ENCODE peak calls at places on chromosomes 4 and X, in eight cellular contexts. H is fibroblast of lung, C is upper lobe of right lung, I is bronchial epithelial cell, X is astrocyte of the spinal cord, W is choroid plexus epithelial cell, E is H9, V is left lung. U is an unnamed sample.

GRCh38 chrX:26788402-26788998 is 572.5 kb downstream of the MAGEB5 start:
- DNase-seq in I (peak), C (no peak), H (no peak), X (peak), E (no peak), V (no peak), W (peak), U (no peak)

GRCh38 chrX:100700809-100701208 is 31.1 kb downstream of the SYTL4 start:
- DNase-seq in H (no peak), C (no peak), X (no peak), I (no peak), W (no peak), V (no peak), E (no peak), U (no peak)

GRCh38 chrX:120671963-120672362 is 42.1 kb upstream of the C1GALT1C1 start:
- DNase-seq in C (no peak), W (no peak), X (no peak), H (peak), V (no peak), I (no peak), E (no peak), U (no peak)

GRCh38 chrX:105745863-105746262 is 76.5 kb upstream of the NRK start:
- DNase-seq in C (no peak), H (no peak), X (no peak), E (no peak), V (no peak), W (no peak), I (peak), U (no peak)

GRCh38 chrX:50111762-50112161 is 89.0 kb downstream of the AKAP4 start:
- DNase-seq in E (no peak), V (peak), H (no peak), C (peak), I (peak), X (no peak), W (no peak), U (no peak)

GRCh38 chr4:3834186-3834920 is 68.2 kb downstream of the ADRA2C start:
- DNase-seq in H (no peak), I (no peak), X (no peak), W (no peak), V (no peak), C (no peak), E (no peak), U (no peak)

GRCh38 chr4:86497980-86498379 is 96.1 kb upstream of the PTPN13 start:
- DNase-seq in V (peak), E (no peak), X (no peak), C (no peak), H (no peak), I (no peak), W (no peak), U (peak)

GRCh38 chrX:40176256-40176978 is 78.7 kb upstream of the BCOR start:
- DNase-seq in I (no peak), X (no peak), E (peak), H (peak), V (peak), W (peak), C (peak), U (peak)

GRCh38 chrX:119194631-119195030 is 41.5 kb upstream of the PGRMC1 start:
- DNase-seq in I (no peak), C (no peak), W (peak), X (no peak), E (no peak), H (peak), V (no peak), U (peak)
- TF ChIP-seq CTCF in I (peak), C (peak), W (peak), X (no peak), E (peak), H (no peak), V (no peak), U (peak)

DNA sequence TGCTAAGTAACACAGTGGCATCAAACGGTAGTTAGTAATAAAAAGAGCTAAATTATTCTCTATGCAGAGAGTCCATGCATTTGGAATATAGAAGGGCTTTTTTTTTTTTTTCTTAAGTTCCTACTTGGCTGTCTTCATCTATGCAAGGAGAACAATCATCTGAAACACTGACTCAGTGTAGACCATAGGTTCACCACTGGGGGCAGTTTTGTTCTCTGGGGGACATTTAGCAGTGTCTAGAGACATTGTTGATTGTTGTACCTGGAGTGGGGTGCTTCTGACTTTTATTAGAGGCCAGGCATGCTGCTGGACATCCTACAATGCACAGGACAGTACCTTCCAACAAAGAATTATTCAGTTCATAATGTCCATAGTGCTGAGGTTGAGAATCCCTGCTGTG is 41.2 kb downstream of the TMA16 start:
- DNase-seq in W (no peak), I (no peak), V (no peak), X (no peak), E (no peak), H (no peak), C (no peak), U (no peak)
- TF ChIP-seq CTCF in W (peak), I (no peak), V (no peak), X (peak), E (peak), H (peak), C (no peak), U (peak)

DNA sequence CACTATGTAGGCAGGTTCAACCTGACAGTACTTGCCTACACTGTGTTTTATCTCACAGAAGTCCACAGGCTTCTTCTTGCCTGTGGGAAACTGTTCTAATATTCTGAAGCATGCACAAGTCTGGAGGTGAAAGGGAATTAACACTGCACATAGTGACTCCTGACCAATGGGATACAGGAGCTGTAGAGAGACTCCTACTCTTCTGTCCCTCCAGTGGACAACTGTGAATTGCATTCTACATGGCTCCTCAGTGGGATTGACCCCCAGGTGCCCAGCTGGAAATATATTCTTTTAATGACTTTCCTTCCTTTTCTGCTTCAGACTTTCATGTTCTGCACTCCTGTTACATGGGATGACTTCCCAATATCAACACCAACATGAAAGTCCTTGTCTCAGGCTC is 8.2 kb upstream of the YIPF6 start:
- DNase-seq in V (no peak), X (peak), H (no peak), W (peak), I (peak), E (no peak), C (no peak), U (peak)
- TF ChIP-seq CTCF in V (peak), X (peak), H (peak), W (peak), I (peak), E (peak), C (peak), U (peak)

GRCh38 chr4:70315928-70316327 is 18.9 kb upstream of the CABS1 start:
- DNase-seq in E (no peak), W (no peak), H (no peak), I (peak), V (no peak), X (no peak), C (no peak), U (no peak)
- TF ChIP-seq CTCF in E (peak), W (no peak), H (no peak), I (peak), V (no peak), X (no peak), C (no peak), U (no peak)

GRCh38 chrX:54640721-54641120 is 110.7 kb downstream of the GNL3L start:
- DNase-seq in V (no peak), H (no peak), W (peak), E (no peak), I (peak), C (no peak), X (peak), U (no peak)

GRCh38 chrX:54640103-54640428 is 110.0 kb downstream of the GNL3L start:
- DNase-seq in C (no peak), W (no peak), E (no peak), X (no peak), H (no peak), V (no peak), I (no peak), U (no peak)

GRCh38 chrX:54641530-54641929 is 111.5 kb downstream of the GNL3L start:
- DNase-seq in W (no peak), E (peak), V (no peak), I (no peak), C (no peak), H (peak), X (no peak), U (no peak)

GRCh38 chrX:54639018-54639345 is 109.0 kb downstream of the GNL3L start:
- DNase-seq in W (no peak), X (no peak), E (no peak), C (no peak), H (no peak), V (no peak), I (no peak), U (no peak)

DNA sequence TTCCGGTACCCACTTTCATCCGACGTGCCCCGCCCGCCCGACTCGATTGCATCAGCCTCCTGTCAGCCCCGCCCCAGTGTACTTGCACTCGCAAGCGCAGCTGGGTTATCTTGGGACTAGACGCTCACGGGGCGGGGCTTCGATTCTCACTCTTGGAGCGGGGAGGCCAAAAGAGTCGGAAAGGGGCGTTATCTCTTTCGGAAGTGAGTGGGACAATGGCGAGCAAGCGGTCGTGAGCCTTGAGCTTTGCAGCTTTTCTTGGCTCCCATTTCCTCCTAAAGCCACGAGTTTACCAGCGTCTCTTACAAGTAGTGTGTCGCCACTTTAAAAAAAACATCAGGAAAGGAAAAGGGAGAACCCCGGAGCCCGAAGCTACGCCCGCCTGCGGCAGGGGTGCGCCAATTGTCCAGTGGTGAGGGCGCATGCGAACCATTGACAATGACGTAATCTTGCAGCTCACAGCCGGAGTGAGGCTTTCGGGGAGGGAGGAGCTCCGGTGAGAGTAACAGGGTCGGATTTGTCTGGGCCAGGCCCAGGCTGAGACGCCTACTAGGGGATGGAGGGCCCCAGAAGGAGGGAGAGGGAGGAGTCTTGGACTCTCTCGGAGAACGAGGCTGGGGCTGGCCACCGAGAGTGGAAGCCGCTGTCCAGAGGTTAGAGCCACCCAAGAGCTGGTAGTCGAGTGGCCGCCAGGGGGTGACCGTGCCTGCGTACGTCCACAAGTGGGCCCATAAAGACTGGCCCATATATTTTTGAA is 109.5 kb downstream of the GNL3L start:
- DNase-seq in W (peak), E (peak), I (peak), H (peak), V (peak), C (peak), X (peak), U (peak)
- TF ChIP-seq CTCF in W (peak), E (peak), I (peak), H (peak), V (peak), C (peak), X (peak), U (peak)

GRCh38 chr4:113292371-113293042 is 243.1 kb downstream of the ANK2 start:
- DNase-seq in I (no peak), C (no peak), E (peak), X (peak), V (peak), W (peak), H (peak), U (no peak)

GRCh38 chr4:113294910-113295309 is 245.5 kb downstream of the ANK2 start:
- DNase-seq in E (no peak), V (no peak), W (peak), I (no peak), C (no peak), X (no peak), H (no peak), U (no peak)

GRCh38 chr4:113293043-113293560 is 243.6 kb downstream of the ANK2 start:
- DNase-seq in I (no peak), W (peak), V (peak), E (no peak), H (peak), C (no peak), X (peak), U (peak)

GRCh38 chr4:113290666-113291065 is 241.2 kb downstream of the ANK2 start:
- DNase-seq in C (no peak), E (no peak), W (no peak), X (no peak), V (no peak), H (no peak), I (no peak), U (no peak)

DNA sequence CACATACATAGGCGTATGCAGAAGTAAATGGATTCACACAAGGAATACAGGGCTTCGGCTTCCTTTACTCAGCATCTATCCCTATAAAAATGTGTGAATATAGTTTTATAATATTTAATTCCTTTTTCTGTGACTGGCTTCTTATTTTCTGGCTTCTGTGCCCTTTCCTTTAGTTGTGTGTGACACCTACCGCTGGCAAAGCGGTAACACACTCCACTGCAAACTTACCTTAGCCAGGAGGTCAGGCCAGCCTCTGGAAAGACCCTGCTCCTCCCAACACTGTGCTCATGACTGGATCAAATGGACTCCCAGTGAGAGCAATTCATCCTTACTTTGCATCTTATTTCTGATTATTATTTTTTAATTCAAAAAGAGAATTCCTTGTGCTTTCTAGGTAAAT is 244.2 kb downstream of the ANK2 start:
- DNase-seq in E (no peak), C (no peak), V (no peak), I (no peak), H (peak), X (peak), W (no peak), U (peak)
- TF ChIP-seq CTCF in E (peak), C (peak), V (no peak), I (no peak), H (peak), X (peak), W (peak), U (peak)

GRCh38 chrX:72573158-72573511 is 492 bp upstream of the HDAC8 start:
- DNase-seq in I (no peak), H (no peak), E (no peak), V (no peak), C (no peak), W (no peak), X (no peak), U (no peak)
- TF ChIP-seq CTCF in I (no peak), H (no peak), E (no peak), V (no peak), C (no peak), W (peak), X (no peak), U (peak)

GRCh38 chr4:180909279-180909678 is 1333.9 kb upstream of the TENM3 start:
- DNase-seq in W (peak), E (peak), V (no peak), I (no peak), H (no peak), X (no peak), C (no peak), U (no peak)
- TF ChIP-seq CTCF in W (peak), E (peak), V (no peak), I (peak), H (peak), X (peak), C (no peak), U (peak)